ENCODE peak calls at places on chromosomes 5 and 9, in four cellular contexts. H is astrocyte of the cerebellum; M is lower leg skin; F is CD8-positive, alpha-beta T cell. J is an unnamed sample.

GRCh38 chr5:30505014-30505886 is 688.2 kb upstream of the CDH6 start:
- DNase-seq in H (peak; percentile 34), M (no peak), F (no peak), J (no peak)

GRCh38 chr5:112329429-112330090 is 89.5 kb downstream of the EPB41L4A start:
- DNase-seq in H (no peak), M (no peak), F (no peak), J (no peak)

GRCh38 chr5:129903466-129904101 is 681 bp upstream of the CHSY3 start:
- DNase-seq in H (no peak), M (no peak), F (no peak), J (no peak)

GRCh38 chr9:108688051-108688450 is 167.7 kb downstream of the ACTL7B start:
- DNase-seq in H (no peak), M (no peak), F (no peak), J (no peak)

GRCh38 chr9:94746541-94747505 is 20.3 kb downstream of the AOPEP start:
- DNase-seq in H (no peak), M (no peak), F (no peak), J (no peak)

GRCh38 chr5:95655575-95655974 is 9.0 kb downstream of the RFESD start:
- DNase-seq in H (no peak), M (no peak), F (no peak), J (no peak)

GRCh38 chr5:57937501-57937900 is 454.9 kb upstream of the ACTBL2 start:
- DNase-seq in H (no peak), M (no peak), F (no peak), J (peak; percentile 53)

GRCh38 chr5:170774831-170775230 is 8.7 kb upstream of the GABRP start:
- DNase-seq in H (no peak), M (no peak), F (no peak), J (no peak)

GRCh38 chr9:117454711-117455110 is 39.9 kb upstream of the ASTN2 start:
- DNase-seq in H (no peak), M (no peak), F (no peak), J (no peak)

GRCh38 chr9:110078626-110079025 is 129.3 kb downstream of the C9orf152 start:
- DNase-seq in H (no peak), M (no peak), F (no peak), J (no peak)

GRCh38 chr5:160805376-160805775 is 46.6 kb downstream of the ATP10B start:
- DNase-seq in H (no peak), M (no peak), F (no peak), J (no peak)

GRCh38 chr5:160799160-160799559 is 52.9 kb downstream of the ATP10B start:
- DNase-seq in H (no peak), M (no peak), F (no peak), J (no peak)

GRCh38 chr5:160797020-160797419 is 55.0 kb downstream of the ATP10B start:
- DNase-seq in H (no peak), M (no peak), F (no peak), J (no peak)

GRCh38 chr5:160800375-160800774 is 51.6 kb downstream of the ATP10B start:
- DNase-seq in H (no peak), M (no peak), F (no peak), J (no peak)

DNA sequence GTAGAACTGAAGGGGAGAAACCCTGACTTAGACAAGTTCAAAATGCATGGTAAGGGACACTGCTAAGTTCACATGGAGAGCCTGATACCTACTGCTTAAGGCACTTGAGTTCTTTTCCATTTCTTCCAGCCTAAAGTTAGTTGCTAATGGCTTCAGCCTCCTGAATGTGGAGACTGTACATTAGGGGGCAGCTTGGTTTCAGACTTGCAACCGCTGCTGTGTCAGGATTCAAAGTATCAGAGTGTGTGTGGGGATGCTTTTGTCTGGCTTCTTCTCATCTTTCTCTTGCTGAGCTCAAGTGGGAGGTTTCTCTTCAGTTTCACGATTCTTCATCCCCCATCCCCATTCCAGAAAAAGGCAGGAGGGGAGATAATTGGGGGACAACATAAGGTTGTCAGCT is 49.4 kb downstream of the ATP10B start:
- DNase-seq in H (no peak), M (no peak), F (no peak), J (no peak)
- TF ChIP-seq CTCF in H (no peak), M (no peak), F (no peak), J (no peak)

DNA sequence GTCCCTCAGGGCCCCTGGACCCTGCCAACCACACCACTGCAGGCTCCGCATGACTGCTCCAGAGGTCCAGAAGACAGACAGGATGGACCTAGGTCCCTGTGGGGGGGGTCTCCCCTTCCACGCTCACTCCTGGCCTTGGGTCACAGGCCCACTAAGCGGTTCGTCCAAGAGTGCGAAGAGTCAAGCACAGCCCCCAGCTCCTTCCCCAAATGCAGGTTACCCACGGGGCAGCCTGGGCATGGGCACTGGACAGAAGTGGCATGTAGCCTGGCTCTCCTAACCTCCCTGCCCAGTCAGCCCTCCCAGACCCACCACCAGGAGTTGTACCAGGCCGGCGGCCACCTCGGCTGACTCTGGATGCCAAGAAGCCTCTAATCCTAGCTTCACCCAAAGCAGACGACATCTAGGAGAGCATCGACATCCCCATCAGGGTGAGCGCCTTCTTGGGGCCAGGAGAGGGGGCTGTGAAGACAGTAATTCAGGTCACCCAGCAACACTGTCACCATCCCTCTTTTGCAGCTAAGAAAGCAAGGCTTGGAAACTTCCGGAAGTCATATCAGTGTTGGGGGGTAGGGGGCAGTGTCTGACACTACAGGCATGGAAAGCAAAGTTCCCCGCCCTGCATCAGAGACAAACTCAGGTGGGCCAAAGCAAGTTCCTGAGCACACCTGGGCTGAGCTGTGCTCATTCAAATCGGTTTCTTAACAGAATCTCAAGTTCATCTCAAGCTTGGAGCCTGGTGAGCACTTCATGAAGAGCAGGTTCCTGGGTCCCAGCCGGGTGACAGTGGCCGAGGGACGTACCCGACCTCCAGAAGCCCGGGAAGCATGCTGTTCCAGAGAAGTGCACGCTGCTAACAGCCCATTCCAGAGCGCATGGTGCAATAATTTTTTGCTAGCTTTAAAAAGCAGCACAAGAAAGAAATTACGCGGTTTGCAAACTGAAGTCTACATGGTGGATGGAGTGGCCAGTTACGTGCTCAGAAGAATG is 68.7 kb downstream of the SEMA4D start:
- DNase-seq in H (no peak), M (no peak), F (peak; percentile 50), J (no peak)
- TF ChIP-seq CTCF in H (peak; percentile 28), M (no peak), F (peak; percentile 75), J (peak; percentile 42)

GRCh38 chr5:141041427-141041785 is 9.8 kb upstream of the PCDHB1 start:
- DNase-seq in H (no peak), M (no peak), F (no peak), J (no peak)
- TF ChIP-seq CTCF in H (no peak), M (no peak), F (no peak), J (no peak)

DNA sequence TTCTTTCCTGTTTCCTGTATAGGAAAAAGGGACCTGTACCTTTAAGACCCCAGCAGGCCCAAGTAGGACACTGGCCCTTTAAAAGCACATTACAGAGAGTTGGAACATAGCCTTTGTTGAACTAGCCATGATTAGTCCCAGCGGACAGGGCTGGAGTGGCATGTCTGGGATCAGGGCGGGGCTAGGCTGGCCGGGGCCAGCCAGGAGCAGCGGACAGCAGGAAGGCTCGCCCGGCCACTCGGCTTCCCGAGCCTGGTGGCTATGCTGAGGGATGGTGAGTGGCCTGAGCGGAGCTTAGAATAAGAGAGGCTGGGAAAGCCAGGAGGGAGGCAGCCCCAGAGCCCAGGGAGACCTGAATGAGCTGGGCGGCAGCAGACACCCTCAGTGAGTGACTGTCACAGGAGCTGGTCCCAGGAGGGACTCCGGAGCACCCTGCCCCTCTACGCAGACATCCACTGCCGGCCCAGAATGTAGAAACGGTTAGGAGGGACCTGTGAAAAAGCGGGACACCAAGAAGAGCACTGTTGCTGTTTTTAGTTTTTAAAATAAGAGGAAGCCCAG is 92.1 kb downstream of the DAB2IP start:
- DNase-seq in H (peak; percentile 45), M (peak; percentile 62), F (no peak), J (peak; percentile 73)
- TF ChIP-seq CTCF in H (no peak), M (no peak), F (no peak), J (no peak)

DNA sequence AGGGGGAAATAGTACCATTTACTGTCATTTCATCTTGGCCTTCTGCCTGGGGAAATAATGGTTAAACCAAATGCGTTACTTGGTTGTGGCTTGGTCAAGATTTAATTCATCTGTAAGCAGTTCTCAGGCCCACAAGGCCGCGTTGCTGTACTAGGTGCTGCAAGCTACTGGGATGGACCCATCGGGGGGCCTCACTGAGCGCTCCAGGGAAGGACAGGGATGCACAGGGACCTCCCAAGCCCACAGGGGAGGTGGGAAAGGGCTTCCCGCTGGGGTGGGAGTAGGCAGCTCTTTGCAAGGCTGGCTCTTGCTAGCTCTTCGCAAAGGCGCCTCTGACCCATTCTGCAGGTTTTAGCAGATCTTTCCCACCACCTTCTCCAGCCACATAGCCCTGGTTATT is 8.0 kb downstream of the GFPT2 start:
- DNase-seq in H (no peak), M (no peak), F (no peak), J (no peak)
- TF ChIP-seq CTCF in H (no peak), M (no peak), F (no peak), J (no peak)

DNA sequence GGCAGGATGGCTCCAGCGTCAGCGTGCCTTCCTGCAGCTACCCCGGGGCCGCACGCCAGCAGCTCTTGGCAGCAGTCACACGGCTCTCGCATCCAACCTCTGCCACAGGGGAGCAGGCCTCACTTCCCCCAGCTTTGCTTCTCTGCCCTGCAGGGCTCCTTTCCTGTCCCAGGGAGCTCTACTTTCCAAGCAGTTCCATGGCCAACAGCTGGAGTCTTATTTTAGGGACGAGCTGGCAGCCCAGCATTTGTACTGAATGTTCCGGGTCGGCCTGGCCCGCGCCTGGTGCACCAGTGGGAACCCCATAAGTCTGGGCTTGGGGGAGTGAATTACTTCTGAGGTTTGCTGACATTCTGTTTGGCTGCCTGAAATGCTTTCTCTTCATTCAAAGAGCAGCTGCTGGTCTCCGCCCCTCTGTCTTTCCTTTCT is 34.6 kb downstream of the GADD45G start:
- DNase-seq in H (no peak), M (no peak), F (no peak), J (no peak)
- TF ChIP-seq CTCF in H (no peak), M (no peak), F (no peak), J (no peak)

DNA sequence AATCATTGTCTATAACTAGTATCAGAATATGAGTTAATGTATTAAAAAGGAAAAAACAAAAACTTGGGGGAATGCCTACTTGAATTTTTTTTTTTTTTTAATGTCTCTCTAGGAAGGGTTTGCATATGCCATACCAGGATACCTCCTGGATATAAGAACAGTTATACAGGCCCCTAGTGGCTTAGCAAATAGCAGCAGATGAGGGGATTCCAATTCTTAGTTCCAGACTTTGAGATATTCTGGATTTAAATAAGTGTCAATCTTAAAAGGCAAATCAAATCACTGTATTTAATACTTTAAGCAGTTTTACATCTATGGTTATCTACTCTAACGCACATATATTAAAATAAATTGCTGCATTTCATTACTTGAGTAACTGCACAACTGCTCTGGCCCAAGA is 1055.5 kb upstream of the DMAC1 start:
- DNase-seq in H (no peak), M (no peak), F (no peak), J (no peak)
- TF ChIP-seq CTCF in H (peak; percentile 83), M (no peak), F (no peak), J (no peak)